ENCODE peak calls at places on chromosomes 4 and X, in ten cellular contexts. Y, T, H, S, M, A, Q, W, Z and G are unnamed samples.

GRCh38 chr4:16026155-16026761 is 57.6 kb downstream of the PROM1 start:
- DNase-seq in A (peak), T (no peak), W (peak), Y (peak), S (peak), M (no peak), Q (no peak), Z (peak), H (no peak), G (no peak)

GRCh38 chr4:166197166-166197565 is 324.1 kb downstream of the TLL1 start:
- DNase-seq in H (no peak), Z (peak), W (no peak), Q (peak), M (no peak), A (no peak), T (no peak), Y (no peak), S (no peak), G (no peak)

GRCh38 chrX:153662266-153662665 is 11.3 kb downstream of the PNCK start:
- DNase-seq in Q (no peak), T (peak), M (peak), Y (no peak), H (peak), W (no peak), A (peak), S (peak), Z (no peak), G (no peak)

GRCh38 chrX:39773150-39773549 is 324.6 kb downstream of the BCOR start:
- DNase-seq in Y (no peak), M (no peak), Q (no peak), S (no peak), Z (no peak), H (peak), T (no peak), W (no peak), A (no peak), G (no peak)

GRCh38 chr4:38684271-38684670 is 20.3 kb downstream of the KLF3 start:
- DNase-seq in M (no peak), H (no peak), Y (no peak), S (no peak), T (no peak), Q (no peak), A (no peak), Z (no peak), W (no peak), G (no peak)

GRCh38 chr4:6701371-6701770 is 7.7 kb downstream of the S100P start:
- DNase-seq in H (peak), Q (no peak), W (no peak), Z (no peak), A (peak), S (no peak), T (no peak), Y (no peak), M (no peak), G (no peak)

GRCh38 chr4:113495790-113496189 is 265.7 kb downstream of the CAMK2D start:
- DNase-seq in Y (no peak), Q (no peak), A (no peak), T (no peak), Z (no peak), H (no peak), W (no peak), S (no peak), M (no peak), G (no peak)

GRCh38 chr4:77052352-77052751 is 23.4 kb downstream of the CCNI start:
- DNase-seq in W (no peak), H (peak), Q (no peak), T (no peak), Z (peak), M (peak), A (peak), Y (no peak), S (peak), G (no peak)

GRCh38 chr4:14853186-14853946 is 148.9 kb upstream of the CPEB2 start:
- DNase-seq in T (no peak), A (no peak), S (no peak), Q (peak), W (no peak), Y (peak), H (no peak), M (no peak), Z (peak), G (no peak)

GRCh38 chr4:38173935-38174334 is 213.7 kb downstream of the PTTG2 start:
- DNase-seq in W (no peak), A (no peak), Z (no peak), S (no peak), T (no peak), H (no peak), M (no peak), Q (peak), Y (no peak), G (no peak)

GRCh38 chr4:121421594-121421993 is 40.8 kb upstream of the QRFPR start:
- DNase-seq in S (no peak), T (no peak), Q (no peak), M (no peak), W (no peak), H (no peak), Y (no peak), A (no peak), Z (no peak), G (no peak)

GRCh38 chrX:139224953-139225665 is 305.4 kb upstream of the F9 start:
- DNase-seq in Z (peak), Q (no peak), A (peak), W (no peak), Y (peak), T (no peak), H (peak), S (no peak), M (no peak), G (no peak)

GRCh38 chrX:71953946-71954345 is 43.3 kb downstream of the NHSL2 start:
- DNase-seq in W (no peak), T (no peak), A (no peak), Z (no peak), S (no peak), H (no peak), M (no peak), Y (no peak), Q (no peak), G (no peak)

GRCh38 chrX:69083361-69083760 is 81.9 kb downstream of the PJA1 start:
- DNase-seq in A (no peak), Z (no peak), T (no peak), S (no peak), H (no peak), Y (no peak), Q (no peak), W (no peak), M (no peak), G (no peak)

GRCh38 chrX:69085826-69086225 is 79.4 kb downstream of the PJA1 start:
- DNase-seq in W (no peak), M (no peak), Z (no peak), A (no peak), H (no peak), Q (no peak), T (no peak), S (no peak), Y (no peak), G (no peak)

GRCh38 chrX:69082753-69083150 is 82.5 kb downstream of the PJA1 start:
- DNase-seq in W (no peak), A (no peak), Y (no peak), S (no peak), Q (no peak), Z (no peak), T (no peak), H (no peak), M (no peak), G (no peak)

GRCh38 chrX:69083785-69084184 is 81.5 kb downstream of the PJA1 start:
- DNase-seq in H (no peak), Y (no peak), S (no peak), Q (no peak), T (no peak), M (no peak), W (no peak), A (no peak), Z (no peak), G (no peak)

DNA sequence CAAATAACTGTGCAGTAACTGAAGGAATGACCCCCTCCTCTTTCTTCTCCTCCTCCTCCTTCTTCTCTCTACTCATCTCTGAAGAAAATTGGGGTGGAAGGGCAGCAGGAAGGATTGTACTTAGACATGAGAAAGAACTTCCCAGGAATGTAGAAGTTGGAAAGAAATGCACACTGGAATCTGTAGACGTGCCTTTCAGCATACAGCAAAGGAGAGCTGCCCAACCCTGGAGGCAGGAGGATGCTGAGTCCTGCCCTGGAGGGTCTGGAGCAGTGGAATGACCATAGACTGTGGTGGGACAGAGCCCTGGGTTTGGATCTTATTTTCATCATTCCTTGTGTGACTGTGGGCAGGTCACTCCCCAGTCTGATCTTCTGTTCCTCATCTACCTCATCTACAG is 80.1 kb downstream of the PJA1 start:
- DNase-seq in Y (no peak), H (no peak), M (no peak), Q (no peak), Z (no peak), A (no peak), S (no peak), W (no peak), T (no peak), G (no peak)
- TF ChIP-seq CTCF in Y (no peak), H (no peak), M (no peak), Q (no peak), Z (no peak), A (no peak), S (no peak), W (no peak), T (no peak), G (no peak)

DNA sequence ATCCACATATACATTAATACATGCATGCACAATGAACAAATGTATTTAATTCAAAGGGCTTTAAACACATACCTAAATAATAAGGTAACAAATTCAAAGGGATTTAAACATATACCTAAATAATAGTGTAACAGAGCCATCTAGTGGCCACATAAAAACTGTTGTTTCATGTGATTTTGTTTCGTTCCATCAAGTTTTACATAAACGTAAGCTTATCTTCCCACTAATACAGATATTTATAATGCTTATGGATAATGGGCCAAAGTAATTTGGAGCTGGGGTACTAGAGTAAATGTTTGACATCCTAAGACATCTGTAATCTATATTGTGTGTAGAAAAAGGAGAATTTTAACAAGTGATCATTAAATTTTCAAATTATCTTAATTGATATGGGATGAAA is 82.3 kb downstream of the PRSS12 start:
- DNase-seq in Z (peak), S (no peak), M (no peak), T (no peak), H (no peak), Y (peak), W (no peak), Q (no peak), A (no peak), G (no peak)
- TF ChIP-seq CTCF in Z (peak), S (peak), M (peak), T (peak), H (peak), Y (peak), W (no peak), Q (peak), A (peak), G (peak)

DNA sequence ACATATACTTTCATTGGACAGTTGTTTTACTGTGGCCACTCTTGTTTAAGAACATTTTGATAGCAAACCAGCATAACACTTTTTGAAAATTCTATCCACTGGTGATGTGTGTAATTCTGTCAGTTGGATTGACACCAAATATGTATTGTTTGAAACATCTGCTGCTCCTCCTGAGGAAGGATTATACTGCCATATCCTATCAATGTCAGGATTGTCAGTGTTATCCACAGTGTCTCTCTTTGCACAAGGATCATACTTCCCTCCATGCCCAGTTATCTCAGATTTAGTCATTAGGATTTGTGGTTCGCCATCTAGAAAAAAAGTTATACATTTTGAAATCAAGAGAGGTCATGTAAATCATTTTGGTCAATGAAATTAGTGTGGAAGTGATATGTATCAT is 1859.6 kb downstream of the C4orf33 start:
- DNase-seq in Z (no peak), Q (no peak), Y (no peak), S (no peak), W (no peak), H (no peak), A (no peak), M (no peak), T (no peak), G (no peak)
- TF ChIP-seq CTCF in Z (no peak), Q (no peak), Y (no peak), S (no peak), W (no peak), H (no peak), A (no peak), M (no peak), T (no peak), G (no peak)

DNA sequence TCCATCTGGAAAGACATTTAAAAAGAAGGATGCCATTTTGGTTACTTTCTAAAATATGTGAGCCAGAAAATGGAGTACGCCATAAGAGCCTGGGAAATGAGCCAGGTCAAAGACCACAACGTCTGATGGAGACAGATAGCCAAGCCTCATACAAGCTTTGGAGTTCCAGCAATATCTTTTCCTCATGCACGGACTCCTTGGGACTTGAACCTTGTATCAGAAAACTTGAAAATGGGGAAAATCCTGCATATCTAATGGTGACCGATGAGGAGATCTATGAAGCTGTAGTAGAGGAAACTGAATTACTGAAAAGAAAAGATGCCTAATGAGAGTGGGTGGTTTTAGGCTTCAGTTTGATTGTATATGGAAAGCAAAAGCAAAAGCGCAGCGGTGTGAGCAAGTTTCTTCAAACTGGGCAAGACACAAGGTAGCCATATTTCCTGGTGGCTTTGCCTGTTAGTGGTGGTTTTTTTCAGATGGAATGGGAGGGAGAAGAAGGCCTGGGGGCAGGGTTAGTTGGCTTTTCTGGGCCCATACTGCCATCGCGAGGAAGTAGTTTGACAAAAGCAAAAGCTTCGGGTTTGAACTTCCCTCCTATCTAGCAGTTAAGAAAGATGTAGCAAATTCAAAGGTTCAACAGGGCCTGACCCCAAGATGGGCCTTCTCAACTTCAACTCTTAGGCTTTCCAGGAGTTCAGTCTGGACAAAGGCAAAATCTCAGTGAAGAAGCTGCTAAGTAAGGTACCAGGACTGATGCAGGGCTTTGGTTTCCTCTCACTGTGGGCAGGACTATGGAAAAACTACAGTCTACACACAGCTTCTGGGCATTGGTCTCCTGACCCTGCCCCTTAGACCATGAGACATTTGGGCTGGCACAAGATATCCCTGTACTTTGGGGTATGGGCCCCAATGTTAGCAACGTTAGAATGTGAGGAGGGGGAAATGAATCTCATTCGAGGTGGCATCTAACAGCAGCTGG is 210.0 kb upstream of the STK26 start:
- DNase-seq in A (no peak), Y (peak), W (peak), M (peak), H (no peak), S (peak), Z (peak), T (no peak), Q (no peak), G (peak)
- TF ChIP-seq CTCF in A (no peak), Y (peak), W (no peak), M (peak), H (peak), S (no peak), Z (no peak), T (no peak), Q (no peak), G (peak)

GRCh38 chr4:90753068-90753467 is 625.9 kb downstream of the CCSER1 start:
- DNase-seq in A (no peak), Q (no peak), W (no peak), M (no peak), T (no peak), S (no peak), Y (no peak), H (no peak), Z (no peak), G (no peak)
- TF ChIP-seq CTCF in A (no peak), Q (no peak), W (no peak), M (no peak), T (no peak), S (no peak), Y (no peak), H (no peak), Z (no peak), G (no peak)

DNA sequence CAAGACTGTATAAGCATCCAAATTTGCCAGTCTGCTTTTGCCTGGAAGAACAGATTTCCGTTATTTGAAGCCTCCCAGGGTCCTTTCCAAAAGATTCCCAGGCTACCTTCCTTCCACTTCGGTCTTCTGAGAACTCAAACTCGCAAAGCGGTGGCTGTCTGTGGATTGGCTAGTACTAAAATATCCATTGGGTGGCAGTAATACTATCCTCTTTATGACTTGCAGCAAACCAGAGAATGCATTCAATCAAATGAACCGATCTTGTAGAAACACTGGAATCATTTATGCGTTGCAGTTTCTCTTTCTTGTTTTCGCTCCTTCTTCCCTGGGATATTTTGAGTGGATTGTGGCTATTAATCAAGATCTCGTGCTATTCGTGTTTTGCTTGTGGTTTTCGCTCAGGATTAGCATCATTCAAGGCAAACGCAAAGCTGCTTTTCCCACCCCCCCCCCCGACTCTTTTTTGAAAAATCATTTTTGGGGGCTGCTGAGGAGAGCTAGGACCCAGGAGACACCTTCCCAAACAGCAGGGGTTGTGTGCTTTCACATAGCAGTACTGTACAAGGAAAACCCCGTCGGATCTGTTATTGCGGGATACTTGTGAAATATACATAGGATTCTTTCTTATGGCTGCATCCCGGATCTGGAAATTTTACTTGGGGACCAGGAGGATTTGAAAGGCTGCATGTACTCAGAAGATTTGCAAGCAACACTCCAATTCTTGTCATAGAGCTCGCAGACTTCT is at the start of gene IL1RAPL1:
- DNase-seq in Y (peak), M (no peak), H (peak), T (no peak), Z (peak), W (no peak), A (no peak), S (no peak), Q (no peak), G (no peak)
- TF ChIP-seq CTCF in Y (peak), M (no peak), H (peak), T (no peak), Z (peak), W (no peak), A (no peak), S (no peak), Q (peak), G (no peak)

GRCh38 chr4:52107745-52108144 is 56.6 kb downstream of the SPATA18 start:
- DNase-seq in H (no peak), A (no peak), T (no peak), Y (no peak), W (no peak), M (no peak), S (no peak), Q (no peak), Z (no peak), G (no peak)
- TF ChIP-seq CTCF in H (peak), A (peak), T (no peak), Y (peak), W (no peak), M (no peak), S (no peak), Q (no peak), Z (no peak), G (no peak)